ENCODE peak calls at places on chromosomes 5 and 9, in five cellular contexts. One of them, this sample, is unnamed.

GRCh38 chr5:87741891-87742290 is 329.2 kb upstream of the CCNH start:
- DNase-seq in HCT116: no peak
- DNase-seq in K562: no peak
- DNase-seq in GM12878: no peak
- DNase-seq in HepG2: no peak
- DNase-seq in this sample: no peak

GRCh38 chr5:77358566-77359205 is 133.4 kb downstream of the WDR41 start:
- DNase-seq in HepG2: no peak
- DNase-seq in K562: no peak
- DNase-seq in HCT116: no peak
- DNase-seq in GM12878: no peak
- DNase-seq in this sample: no peak

GRCh38 chr5:159059722-159060121 is 40.0 kb downstream of the EBF1 start:
- DNase-seq in GM12878: no peak
- DNase-seq in HCT116: no peak
- DNase-seq in K562: no peak
- DNase-seq in HepG2: no peak
- DNase-seq in this sample: no peak

GRCh38 chr5:164578911-164579310 is 1073.5 kb downstream of the MAT2B start:
- DNase-seq in GM12878: no peak
- DNase-seq in HepG2: no peak
- DNase-seq in K562: no peak
- DNase-seq in HCT116: no peak
- DNase-seq in this sample: no peak

GRCh38 chr9:132582276-132582785 is at the start of gene BARHL1:
- DNase-seq in GM12878: no peak
- DNase-seq in HepG2: no peak
- DNase-seq in K562: no peak
- DNase-seq in HCT116: no peak
- DNase-seq in this sample: no peak

GRCh38 chr9:72540348-72540873 is 19.0 kb downstream of the TMC1 start:
- DNase-seq in K562: peak; percentile 40
- DNase-seq in HepG2: no peak
- DNase-seq in HCT116: no peak
- DNase-seq in GM12878: no peak
- DNase-seq in this sample: no peak

GRCh38 chr5:132083065-132083678 is 9.6 kb downstream of the CSF2 start:
- DNase-seq in HCT116: no peak
- DNase-seq in HepG2: no peak
- DNase-seq in GM12878: no peak
- DNase-seq in K562: no peak
- DNase-seq in this sample: no peak

GRCh38 chr5:68114641-68115040 is 100.9 kb upstream of the PIK3R1 start:
- DNase-seq in HCT116: no peak
- DNase-seq in HepG2: no peak
- DNase-seq in K562: no peak
- DNase-seq in GM12878: no peak
- DNase-seq in this sample: no peak

GRCh38 chr5:79771387-79771786 is 81.8 kb downstream of the CMYA5 start:
- DNase-seq in HepG2: no peak
- DNase-seq in K562: no peak
- DNase-seq in GM12878: no peak
- DNase-seq in HCT116: no peak
- DNase-seq in this sample: no peak

GRCh38 chr5:78706825-78707224 is 58.3 kb upstream of the LHFPL2 start:
- DNase-seq in GM12878: no peak
- DNase-seq in HCT116: no peak
- DNase-seq in K562: no peak
- DNase-seq in HepG2: no peak
- DNase-seq in this sample: no peak

GRCh38 chr5:124654418-124654817 is 92.0 kb downstream of the ZNF608 start:
- DNase-seq in K562: peak; percentile 33
- DNase-seq in HCT116: no peak
- DNase-seq in GM12878: no peak
- DNase-seq in HepG2: no peak
- DNase-seq in this sample: no peak

GRCh38 chr9:127521919-127522304 is 70.6 kb downstream of the LRSAM1 start:
- DNase-seq in K562: no peak
- DNase-seq in HepG2: no peak
- DNase-seq in GM12878: no peak
- DNase-seq in HCT116: no peak
- DNase-seq in this sample: no peak

GRCh38 chr5:131488463-131488862 is 146.6 kb downstream of the RAPGEF6 start:
- DNase-seq in HepG2: no peak
- DNase-seq in GM12878: peak; percentile 82
- DNase-seq in HCT116: no peak
- DNase-seq in K562: no peak
- DNase-seq in this sample: no peak

GRCh38 chr9:98488578-98489312 is 220.0 kb downstream of the GABBR2 start:
- DNase-seq in HepG2: no peak
- DNase-seq in GM12878: no peak
- DNase-seq in HCT116: no peak
- DNase-seq in K562: no peak
- DNase-seq in this sample: no peak

DNA sequence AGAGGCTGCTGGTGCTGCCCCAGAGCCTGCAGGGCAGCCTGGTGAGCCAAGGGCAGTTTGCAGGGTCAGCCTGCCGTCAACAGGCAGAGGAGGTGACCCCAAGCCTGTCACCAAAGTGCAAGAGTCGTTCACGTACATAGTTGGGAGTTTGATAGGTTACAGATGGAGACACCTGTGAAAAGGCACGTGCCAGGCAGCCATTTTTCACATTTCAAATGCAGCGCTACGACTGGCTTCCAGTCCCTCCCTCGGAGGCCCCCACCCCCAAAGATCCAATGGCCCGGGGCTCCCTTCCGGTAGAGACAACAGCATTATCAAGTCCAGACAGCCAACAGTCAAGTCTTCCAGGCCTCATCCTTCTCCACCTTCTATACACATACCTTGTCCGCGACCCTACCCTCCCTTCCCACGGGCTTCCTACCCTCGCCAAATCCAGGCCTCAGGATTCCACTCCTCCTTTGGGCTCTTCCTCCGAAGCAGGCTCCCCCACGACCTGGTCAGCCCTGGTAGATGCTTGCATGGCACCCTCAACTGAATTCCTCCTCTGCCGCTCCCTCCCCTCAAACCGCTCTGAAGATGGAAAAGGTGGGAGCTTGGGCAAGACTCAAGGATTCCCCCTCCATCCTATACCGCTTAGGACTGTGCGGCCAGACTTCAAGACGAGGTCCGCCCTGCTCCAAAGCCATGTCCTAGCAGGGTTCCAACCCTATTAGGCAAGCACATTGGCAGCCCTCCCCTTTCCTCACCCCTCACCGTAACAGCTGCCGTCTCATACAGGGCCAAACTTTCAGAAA is 13.2 kb downstream of the HNRNPH1 start:
- DNase-seq in HepG2: no peak
- DNase-seq in GM12878: no peak
- DNase-seq in K562: no peak
- DNase-seq in HCT116: no peak
- DNase-seq in this sample: no peak
- TF ChIP-seq ATF3 in HepG2: no peak
- TF ChIP-seq ATF3 in GM12878: no peak
- TF ChIP-seq ATF3 in K562: no peak
- TF ChIP-seq ATF3 in HCT116: no peak
- TF ChIP-seq ATF3 in this sample: no peak

GRCh38 chr9:21519855-21520434 is 37.8 kb upstream of the IFNE start:
- DNase-seq in K562: no peak
- DNase-seq in HCT116: no peak
- DNase-seq in HepG2: no peak
- DNase-seq in GM12878: no peak
- DNase-seq in this sample: no peak

GRCh38 chr9:21523021-21524014 is 41.2 kb upstream of the IFNE start:
- DNase-seq in K562: no peak
- DNase-seq in HepG2: no peak
- DNase-seq in GM12878: no peak
- DNase-seq in HCT116: no peak
- DNase-seq in this sample: no peak

GRCh38 chr9:21522348-21522747 is 40.2 kb upstream of the IFNE start:
- DNase-seq in GM12878: no peak
- DNase-seq in HepG2: no peak
- DNase-seq in HCT116: no peak
- DNase-seq in K562: no peak
- DNase-seq in this sample: no peak

GRCh38 chr9:21520501-21521228 is 38.6 kb upstream of the IFNE start:
- DNase-seq in K562: no peak
- DNase-seq in HepG2: no peak
- DNase-seq in HCT116: no peak
- DNase-seq in GM12878: no peak
- DNase-seq in this sample: no peak

DNA sequence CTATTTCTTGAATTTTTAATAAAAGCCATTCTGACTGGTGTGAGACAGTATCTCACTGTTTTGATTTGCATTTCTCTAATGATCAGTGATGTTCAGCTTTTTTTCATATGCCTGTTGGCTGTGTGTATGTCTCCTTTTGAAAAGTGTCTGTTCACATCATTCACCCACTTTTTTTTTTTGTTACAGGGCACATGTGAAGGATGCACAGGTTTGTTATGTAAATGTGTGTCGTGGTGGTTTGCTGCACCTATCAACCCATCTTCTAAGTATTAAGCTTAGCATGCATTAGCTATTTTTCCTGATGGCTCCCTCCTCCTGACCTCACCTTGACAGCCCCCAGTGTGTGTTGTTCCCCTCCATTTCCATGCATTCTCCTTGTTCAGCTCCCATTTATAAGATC is 39.3 kb upstream of the IFNE start:
- DNase-seq in HepG2: no peak
- DNase-seq in K562: no peak
- DNase-seq in HCT116: no peak
- DNase-seq in GM12878: no peak
- DNase-seq in this sample: no peak
- H4K20me1 ChIP-seq in HepG2: no peaks in the 10 kb centered on the region
- H4K20me1 ChIP-seq in K562: no peaks in the 10 kb centered on the region
- H4K20me1 ChIP-seq in HCT116: peaks cover 33% of the 10 kb centered on the region
- H4K20me1 ChIP-seq in GM12878: no peaks in the 10 kb centered on the region
- H4K20me1 ChIP-seq in this sample: no peaks in the 10 kb centered on the region

GRCh38 chr9:121682201-121682600 is 30.8 kb downstream of the DAB2IP start:
- DNase-seq in HCT116: no peak
- DNase-seq in HepG2: no peak
- DNase-seq in GM12878: no peak
- DNase-seq in K562: no peak
- DNase-seq in this sample: no peak
- TF ChIP-seq ATF3 in HCT116: no peak
- TF ChIP-seq ATF3 in HepG2: no peak
- TF ChIP-seq ATF3 in GM12878: no peak
- TF ChIP-seq ATF3 in K562: no peak
- TF ChIP-seq ATF3 in this sample: no peak

GRCh38 chr9:106420511-106420944 is 442.4 kb upstream of the ZNF462 start:
- DNase-seq in K562: no peak
- DNase-seq in GM12878: peak; percentile 76
- DNase-seq in HepG2: no peak
- DNase-seq in HCT116: no peak
- DNase-seq in this sample: no peak
- H4K20me1 ChIP-seq in K562: no peaks in the 10 kb centered on the region
- H4K20me1 ChIP-seq in GM12878: no peaks in the 10 kb centered on the region
- H4K20me1 ChIP-seq in HepG2: no peaks in the 10 kb centered on the region
- H4K20me1 ChIP-seq in HCT116: no peaks in the 10 kb centered on the region
- H4K20me1 ChIP-seq in this sample: no peaks in the 10 kb centered on the region

GRCh38 chr5:139794067-139794846 is 1.4 kb upstream of the PSD2 start:
- DNase-seq in HepG2: no peak
- DNase-seq in GM12878: no peak
- DNase-seq in HCT116: no peak
- DNase-seq in K562: no peak
- DNase-seq in this sample: no peak
- TF ChIP-seq ATF3 in HepG2: no peak
- TF ChIP-seq ATF3 in GM12878: no peak
- TF ChIP-seq ATF3 in HCT116: no peak
- TF ChIP-seq ATF3 in K562: no peak
- TF ChIP-seq ATF3 in this sample: no peak

GRCh38 chr5:53423724-53424123 is 56.7 kb upstream of the FST start:
- DNase-seq in HCT116: no peak
- DNase-seq in K562: no peak
- DNase-seq in HepG2: no peak
- DNase-seq in GM12878: no peak
- DNase-seq in this sample: no peak

GRCh38 chr5:53425598-53426516 is 54.6 kb upstream of the FST start:
- DNase-seq in GM12878: no peak
- DNase-seq in HepG2: peak; percentile 67
- DNase-seq in K562: peak; percentile 77
- DNase-seq in HCT116: peak; percentile 45
- DNase-seq in this sample: peak; percentile 10

GRCh38 chr5:53424691-53425597 is 55.5 kb upstream of the FST start:
- DNase-seq in HCT116: no peak
- DNase-seq in GM12878: no peak
- DNase-seq in HepG2: no peak
- DNase-seq in K562: no peak
- DNase-seq in this sample: no peak

GRCh38 chr5:53419247-53419646 is 61.2 kb upstream of the FST start:
- DNase-seq in HepG2: no peak
- DNase-seq in K562: no peak
- DNase-seq in HCT116: no peak
- DNase-seq in GM12878: no peak
- DNase-seq in this sample: no peak

DNA sequence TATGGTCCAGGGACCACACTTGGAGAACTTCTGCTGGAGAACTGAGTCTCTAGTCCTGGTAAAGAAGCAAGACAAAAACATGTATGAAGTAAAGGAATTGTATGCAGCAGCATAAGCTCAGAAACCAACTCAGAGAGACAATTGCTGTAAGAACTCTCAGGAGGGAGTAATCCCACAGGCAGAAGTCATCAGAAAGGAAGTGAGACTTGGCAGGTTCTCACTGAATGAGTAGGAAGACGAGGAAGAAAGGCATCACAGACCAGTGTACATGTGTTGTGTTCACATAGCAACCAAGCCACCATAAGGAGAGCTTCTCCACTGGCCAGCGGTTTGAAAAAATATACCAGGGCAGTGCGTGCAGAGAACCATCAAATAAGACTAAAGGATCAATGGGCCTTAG is 57.9 kb upstream of the FST start:
- DNase-seq in K562: no peak
- DNase-seq in HCT116: no peak
- DNase-seq in HepG2: no peak
- DNase-seq in GM12878: no peak
- DNase-seq in this sample: no peak
- H4K20me1 ChIP-seq in K562: no peaks in the 10 kb centered on the region
- H4K20me1 ChIP-seq in HCT116: no peaks in the 10 kb centered on the region
- H4K20me1 ChIP-seq in HepG2: no peaks in the 10 kb centered on the region
- H4K20me1 ChIP-seq in GM12878: no peaks in the 10 kb centered on the region
- H4K20me1 ChIP-seq in this sample: no peaks in the 10 kb centered on the region

GRCh38 chr9:21995652-21996275 is 1.2 kb downstream of the CDKN2B-AS1 start:
- DNase-seq in HepG2: no peak
- DNase-seq in GM12878: no peak
- DNase-seq in K562: no peak
- DNase-seq in HCT116: no peak
- DNase-seq in this sample: peak; percentile 80
- TF ChIP-seq ATF3 in HepG2: no peak
- TF ChIP-seq ATF3 in GM12878: no peak
- TF ChIP-seq ATF3 in K562: no peak
- TF ChIP-seq ATF3 in HCT116: no peak
- TF ChIP-seq ATF3 in this sample: no peak